ENCODE peak calls at places on chromosomes 3 and 15, in eight cellular contexts. O is neuronal stem cell; L is B cell; G is astrocyte of the spinal cord; I is iris pigment epithelial cell; U is SJSA1; D is activated naive CD8-positive, alpha-beta T cell treated with anti-CD3 and anti-CD28 coated beads, Interleukin-2, amount 50 U/mL, for 24 hours; E is left colon. Y is an unnamed sample.

GRCh38 chr3:73056365-73057150 is 4.9 kb upstream of the EBLN2 start:
- DNase-seq in E (no peak), L (no peak), G (peak), I (peak), U (no peak), O (no peak), D (no peak), Y (no peak)

GRCh38 chr15:29099131-29099880 is 170.3 kb downstream of the NSMCE3 start:
- DNase-seq in G (no peak), E (no peak), U (no peak), D (no peak), O (no peak), L (no peak), I (no peak), Y (no peak)

GRCh38 chr3:193948459-193948858 is 187.5 kb upstream of the HES1 start:
- DNase-seq in I (no peak), U (no peak), D (no peak), G (no peak), E (no peak), O (no peak), L (no peak), Y (no peak)

GRCh38 chr15:82132742-82133141 is 86.9 kb upstream of the MEX3B start:
- DNase-seq in G (peak), E (no peak), L (no peak), I (peak), O (no peak), U (peak), D (no peak), Y (no peak)

GRCh38 chr15:40436892-40437753 is 3.6 kb upstream of the BAHD1 start:
- DNase-seq in G (no peak), E (no peak), D (no peak), U (no peak), O (no peak), L (no peak), I (no peak), Y (no peak)

GRCh38 chr3:57164606-57165573 is at the start of gene IL17RD:
- DNase-seq in O (peak), U (peak), D (peak), I (peak), E (peak), L (peak), G (peak), Y (peak)

GRCh38 chr3:126317029-126317996 is 39.9 kb downstream of the KLF15 start:
- DNase-seq in E (no peak), I (no peak), G (no peak), U (no peak), L (no peak), D (no peak), O (no peak), Y (no peak)

GRCh38 chr15:69537888-69538287 is 85.3 kb downstream of the RPLP1 start:
- DNase-seq in L (no peak), U (no peak), E (no peak), I (no peak), D (no peak), G (no peak), O (no peak), Y (no peak)

GRCh38 chr15:59283717-59284336 is 77.2 kb downstream of the LDHAL6B start:
- DNase-seq in O (no peak), L (no peak), E (peak), I (no peak), G (no peak), D (no peak), U (peak), Y (peak)

GRCh38 chr15:60021589-60022378 is 17.7 kb downstream of the FOXB1 start:
- DNase-seq in U (no peak), E (no peak), D (no peak), G (no peak), I (no peak), L (no peak), O (no peak), Y (no peak)

GRCh38 chr3:152054315-152054714 is 180.9 kb downstream of the SUCNR1 start:
- DNase-seq in U (no peak), O (no peak), G (no peak), I (no peak), L (no peak), E (no peak), D (no peak), Y (no peak)

GRCh38 chr3:106570426-106570825 is 701.6 kb upstream of the CBLB start:
- DNase-seq in G (no peak), L (no peak), D (no peak), I (no peak), U (no peak), E (no peak), O (no peak), Y (no peak)

GRCh38 chr15:52095597-52096262 is 16.8 kb downstream of the BCL2L10 start:
- DNase-seq in D (no peak), U (no peak), L (no peak), G (peak), I (peak), E (no peak), O (no peak), Y (no peak)

GRCh38 chr15:77724649-77725048 is 91.9 kb upstream of the LINGO1 start:
- DNase-seq in D (no peak), I (no peak), U (no peak), O (no peak), E (no peak), G (no peak), L (no peak), Y (no peak)

GRCh38 chr3:194757629-194758028 is 71.9 kb downstream of the FAM43A start:
- DNase-seq in D (no peak), E (no peak), U (no peak), L (no peak), O (no peak), I (no peak), G (no peak), Y (no peak)

GRCh38 chr15:36940636-36941285 is 159.6 kb downstream of the MEIS2 start:
- DNase-seq in I (no peak), G (no peak), O (no peak), D (no peak), U (no peak), E (no peak), L (no peak), Y (no peak)

GRCh38 chr15:37007301-37007700 is 93.0 kb downstream of the MEIS2 start:
- DNase-seq in O (no peak), E (no peak), U (no peak), I (no peak), L (no peak), G (no peak), D (no peak), Y (no peak)

GRCh38 chr3:138348107-138348949 is at the start of gene MRAS:
- DNase-seq in D (peak), L (no peak), U (peak), G (peak), I (peak), E (peak), O (peak), Y (peak)

GRCh38 chr15:77037475-77038209 is 33.3 kb downstream of the TSPAN3 start:
- DNase-seq in D (no peak), I (no peak), E (peak), O (no peak), U (no peak), G (no peak), L (peak), Y (peak)

GRCh38 chr3:34260266-34260990 is 462.0 kb downstream of the PDCD6IP start:
- DNase-seq in E (no peak), L (no peak), U (peak), G (peak), O (peak), D (peak), I (peak), Y (peak)

GRCh38 chr15:64634020-64634419 is 141.4 kb downstream of the RBPMS2 start:
- DNase-seq in E (no peak), D (peak), I (no peak), L (peak), U (no peak), G (peak), O (peak), Y (no peak)

GRCh38 chr3:189548053-189548452 is 83.1 kb upstream of the TP63 start:
- DNase-seq in G (no peak), O (no peak), I (no peak), E (no peak), U (no peak), L (no peak), D (no peak), Y (no peak)

GRCh38 chr3:186413615-186414415 is 51.8 kb upstream of the DGKG start:
- DNase-seq in E (peak), L (peak), O (peak), I (no peak), U (no peak), D (peak), G (peak), Y (peak)

GRCh38 chr15:67685008-67685599 is 140.2 kb upstream of the SKOR1 start:
- DNase-seq in G (peak), D (no peak), I (peak), U (no peak), O (peak), E (no peak), L (no peak), Y (no peak)

GRCh38 chr15:45454825-45455224 is 67.7 kb downstream of the SLC30A4 start:
- DNase-seq in D (peak), O (no peak), U (peak), I (peak), E (peak), L (peak), G (peak), Y (peak)

GRCh38 chr15:57570994-57571393 is 20.7 kb upstream of the MYZAP start:
- DNase-seq in E (no peak), I (peak), L (no peak), D (no peak), U (no peak), G (peak), O (no peak), Y (no peak)

GRCh38 chr3:106004137-106004600 is 135.4 kb upstream of the CBLB start:
- DNase-seq in D (no peak), G (peak), I (peak), U (no peak), O (no peak), L (no peak), E (no peak), Y (no peak)

GRCh38 chr3:116417151-116417550 is 28.1 kb downstream of the LSAMP start:
- DNase-seq in U (no peak), E (no peak), I (no peak), O (no peak), D (no peak), G (no peak), L (no peak), Y (no peak)

GRCh38 chr15:93331545-93332117 is 242.6 kb upstream of the RGMA start:
- DNase-seq in L (no peak), E (no peak), G (no peak), O (no peak), I (no peak), U (no peak), D (no peak), Y (no peak)

GRCh38 chr3:183819831-183820230 is 5.5 kb downstream of the MAP6D1 start:
- DNase-seq in O (no peak), U (no peak), I (no peak), G (no peak), D (no peak), E (no peak), L (no peak), Y (no peak)

GRCh38 chr15:72197045-72197459 is 535 bp downstream of the GRAMD2A start:
- DNase-seq in L (no peak), O (no peak), D (no peak), E (no peak), G (no peak), I (no peak), U (no peak), Y (no peak)

GRCh38 chr3:780505-780904 is 312.3 kb upstream of the CNTN6 start:
- DNase-seq in D (no peak), G (no peak), L (no peak), U (no peak), E (no peak), O (no peak), I (no peak), Y (no peak)

GRCh38 chr15:44735482-44736260 is 657 bp upstream of the TRIM69 start:
- DNase-seq in O (no peak), I (no peak), L (peak), D (peak), E (no peak), U (no peak), G (no peak), Y (no peak)

GRCh38 chr15:70507772-70508351 is 255.5 kb downstream of the UACA start:
- DNase-seq in I (peak), U (peak), E (no peak), G (peak), D (no peak), L (no peak), O (no peak), Y (peak)

GRCh38 chr3:115627180-115628074 is 4.1 kb downstream of the GAP43 start:
- DNase-seq in D (no peak), I (no peak), U (no peak), L (no peak), G (no peak), E (no peak), O (no peak), Y (no peak)

GRCh38 chr15:77541421-77542181 is 91.1 kb downstream of the LINGO1 start:
- DNase-seq in E (no peak), G (peak), L (no peak), D (no peak), I (peak), O (no peak), U (no peak), Y (peak)

GRCh38 chr15:59169337-59169736 is 37.3 kb upstream of the LDHAL6B start:
- DNase-seq in O (no peak), D (no peak), E (no peak), I (peak), L (no peak), G (peak), U (no peak), Y (no peak)

GRCh38 chr3:98630416-98630815 is 37.0 kb upstream of the CPOX start:
- DNase-seq in I (no peak), G (no peak), D (no peak), U (no peak), E (no peak), O (no peak), L (no peak), Y (no peak)

GRCh38 chr3:128320551-128321340 is 145.9 kb downstream of the DNAJB8 start:
- DNase-seq in I (no peak), O (no peak), D (no peak), G (no peak), L (no peak), U (peak), E (peak), Y (peak)

GRCh38 chr3:160684368-160684740 is 7.4 kb downstream of the ARL14 start:
- DNase-seq in E (no peak), I (no peak), L (no peak), O (no peak), G (no peak), U (no peak), D (no peak), Y (no peak)